ENCODE peak calls at places on chromosome 6, in ten cellular contexts. O is NCI-H1436 treated with DMSO at 0.1 percent for 48 hours; D is epithelial cell of proximal tubule; F is stimulated activated CD4-positive, alpha-beta T cell treated with anti-CD3 and anti-CD28 coated beads, Interleukin-1b, Interleukin-23, amount 100 ng/mL, for 24 hours; G is G401; N is fibroblast of pulmonary artery; W is ELR; Y is glutamatergic neuron; C is coronary artery; S is T follicular helper cell. K is an unnamed sample.

GRCh38 chr6:127120109-127120786 is 1.8 kb downstream of the RSPO3 start:
- DNase-seq in C (no peak), W (no peak), Y (peak; percentile 24), D (no peak), N (no peak), O (no peak), F (no peak), G (peak; percentile 51), S (no peak), K (no peak)

GRCh38 chr6:11009353-11009752 is 34.8 kb downstream of the ELOVL2 start:
- DNase-seq in O (no peak), Y (no peak), G (no peak), W (peak; percentile 74), C (no peak), D (peak; percentile 35), S (no peak), N (peak; percentile 60), F (no peak), K (peak; percentile 74)

GRCh38 chr6:43575105-43575771 is 600 bp downstream of the XPO5 start:
- DNase-seq in C (no peak), O (no peak), G (peak; percentile 2), N (peak; percentile 13), S (no peak), D (no peak), F (peak; percentile 4), W (peak; percentile 54), Y (peak; percentile 52), K (peak; percentile 40)

GRCh38 chr6:31172973-31173384 is 2.5 kb upstream of the POU5F1 start:
- DNase-seq in G (peak; percentile 13), Y (no peak), D (no peak), O (no peak), C (no peak), W (no peak), N (no peak), S (no peak), F (no peak), K (no peak)

GRCh38 chr6:13089296-13089994 is 238.9 kb downstream of the TBC1D7 start:
- DNase-seq in F (no peak), W (peak; percentile 62), G (no peak), N (peak; percentile 65), O (no peak), D (no peak), S (no peak), Y (no peak), C (no peak), K (no peak)

GRCh38 chr6:151577257-151577656 is 83.4 kb downstream of the CCDC170 start:
- DNase-seq in Y (no peak), N (no peak), W (no peak), S (no peak), C (no peak), G (no peak), D (no peak), O (no peak), F (no peak), K (no peak)

GRCh38 chr6:75818061-75818855 is 69.2 kb downstream of the MYO6 start:
- DNase-seq in S (no peak), Y (no peak), N (no peak), C (no peak), G (no peak), D (peak; percentile 36), F (no peak), O (no peak), W (peak; percentile 32), K (no peak)

GRCh38 chr6:148169701-148170100 is 172.9 kb upstream of the SASH1 start:
- DNase-seq in C (no peak), S (no peak), G (no peak), D (no peak), W (no peak), O (no peak), Y (no peak), F (no peak), N (no peak), K (no peak)

GRCh38 chr6:46044876-46045617 is 29.4 kb upstream of the CLIC5 start:
- DNase-seq in D (peak; percentile 73), O (no peak), F (no peak), N (peak; percentile 80), C (peak; percentile 73), W (peak; percentile 87), G (no peak), Y (no peak), S (no peak), K (peak; percentile 83)

GRCh38 chr6:19668710-19669109 is 168.5 kb upstream of the ID4 start:
- DNase-seq in D (no peak), W (no peak), G (no peak), C (no peak), Y (no peak), O (no peak), F (no peak), S (no peak), N (peak; percentile 35), K (no peak)

GRCh38 chr6:13615802-13616140 is 636 bp downstream of the NOL7 start:
- DNase-seq in N (peak; percentile 37), D (no peak), F (peak; percentile 23), W (peak; percentile 68), G (peak; percentile 47), S (peak; percentile 21), C (no peak), O (no peak), Y (peak; percentile 60), K (peak; percentile 49)

K was measured in trophoblast cell.